ENCODE peak calls at places on chromosomes 5 and 9, in eight cellular contexts. One of them, this sample, is unnamed.

GRCh38 chr5:101102506-101102905 is 199.4 kb upstream of the ST8SIA4 start:
- DNase-seq in stimulated activated CD4-positive, alpha-beta T cell treated with anti-CD3 and anti-CD28 coated beads, TNF-alpha, amount 100 ng/mL, for 48 hours: no peak
- DNase-seq in A172: peak
- DNase-seq in pulmonary artery endothelial cell: no peak
- DNase-seq in fibroblast of lung: peak
- DNase-seq in HuH-7.5: no peak
- DNase-seq in NCI-H1417: no peak
- DNase-seq in NCI-H1105 treated with DMSO at 0.1 percent for 48 hours: no peak
- DNase-seq in this sample: no peak

GRCh38 chr9:84271887-84272556 is 68.5 kb downstream of the SLC28A3 start:
- DNase-seq in fibroblast of lung: peak
- DNase-seq in HuH-7.5: no peak
- DNase-seq in stimulated activated CD4-positive, alpha-beta T cell treated with anti-CD3 and anti-CD28 coated beads, TNF-alpha, amount 100 ng/mL, for 48 hours: no peak
- DNase-seq in A172: no peak
- DNase-seq in NCI-H1105 treated with DMSO at 0.1 percent for 48 hours: no peak
- DNase-seq in pulmonary artery endothelial cell: no peak
- DNase-seq in NCI-H1417: no peak
- DNase-seq in this sample: no peak

GRCh38 chr5:34571380-34572041 is 84.6 kb upstream of the RAI14 start:
- DNase-seq in NCI-H1417: no peak
- DNase-seq in fibroblast of lung: peak
- DNase-seq in NCI-H1105 treated with DMSO at 0.1 percent for 48 hours: no peak
- DNase-seq in stimulated activated CD4-positive, alpha-beta T cell treated with anti-CD3 and anti-CD28 coated beads, TNF-alpha, amount 100 ng/mL, for 48 hours: no peak
- DNase-seq in HuH-7.5: no peak
- DNase-seq in pulmonary artery endothelial cell: no peak
- DNase-seq in A172: peak
- DNase-seq in this sample: no peak

GRCh38 chr9:17462869-17463464 is 115.9 kb upstream of the SH3GL2 start:
- DNase-seq in NCI-H1105 treated with DMSO at 0.1 percent for 48 hours: peak
- DNase-seq in NCI-H1417: peak
- DNase-seq in fibroblast of lung: peak
- DNase-seq in stimulated activated CD4-positive, alpha-beta T cell treated with anti-CD3 and anti-CD28 coated beads, TNF-alpha, amount 100 ng/mL, for 48 hours: no peak
- DNase-seq in A172: peak
- DNase-seq in HuH-7.5: no peak
- DNase-seq in pulmonary artery endothelial cell: peak
- DNase-seq in this sample: peak

GRCh38 chr9:136327313-136327971 is at the start of gene GPSM1:
- DNase-seq in HuH-7.5: peak
- DNase-seq in pulmonary artery endothelial cell: no peak
- DNase-seq in A172: no peak
- DNase-seq in stimulated activated CD4-positive, alpha-beta T cell treated with anti-CD3 and anti-CD28 coated beads, TNF-alpha, amount 100 ng/mL, for 48 hours: peak
- DNase-seq in NCI-H1105 treated with DMSO at 0.1 percent for 48 hours: peak
- DNase-seq in NCI-H1417: peak
- DNase-seq in fibroblast of lung: peak
- DNase-seq in this sample: peak

GRCh38 chr5:154487541-154487940 is 9.5 kb upstream of the HAND1 start:
- DNase-seq in pulmonary artery endothelial cell: no peak
- DNase-seq in NCI-H1417: no peak
- DNase-seq in NCI-H1105 treated with DMSO at 0.1 percent for 48 hours: no peak
- DNase-seq in HuH-7.5: no peak
- DNase-seq in A172: no peak
- DNase-seq in stimulated activated CD4-positive, alpha-beta T cell treated with anti-CD3 and anti-CD28 coated beads, TNF-alpha, amount 100 ng/mL, for 48 hours: no peak
- DNase-seq in fibroblast of lung: no peak
- DNase-seq in this sample: no peak

GRCh38 chr9:13787234-13787833 is 507.8 kb upstream of the MPDZ start:
- DNase-seq in A172: no peak
- DNase-seq in fibroblast of lung: peak
- DNase-seq in pulmonary artery endothelial cell: no peak
- DNase-seq in HuH-7.5: no peak
- DNase-seq in stimulated activated CD4-positive, alpha-beta T cell treated with anti-CD3 and anti-CD28 coated beads, TNF-alpha, amount 100 ng/mL, for 48 hours: no peak
- DNase-seq in NCI-H1417: no peak
- DNase-seq in NCI-H1105 treated with DMSO at 0.1 percent for 48 hours: no peak
- DNase-seq in this sample: no peak

GRCh38 chr9:84969084-84969483 is 299.6 kb downstream of the NTRK2 start:
- DNase-seq in HuH-7.5: no peak
- DNase-seq in A172: no peak
- DNase-seq in NCI-H1417: no peak
- DNase-seq in NCI-H1105 treated with DMSO at 0.1 percent for 48 hours: no peak
- DNase-seq in pulmonary artery endothelial cell: no peak
- DNase-seq in fibroblast of lung: peak
- DNase-seq in stimulated activated CD4-positive, alpha-beta T cell treated with anti-CD3 and anti-CD28 coated beads, TNF-alpha, amount 100 ng/mL, for 48 hours: no peak
- DNase-seq in this sample: no peak

GRCh38 chr9:14863402-14863801 is 46.8 kb downstream of the FREM1 start:
- DNase-seq in HuH-7.5: no peak
- DNase-seq in NCI-H1105 treated with DMSO at 0.1 percent for 48 hours: no peak
- DNase-seq in fibroblast of lung: no peak
- DNase-seq in pulmonary artery endothelial cell: no peak
- DNase-seq in NCI-H1417: no peak
- DNase-seq in A172: no peak
- DNase-seq in stimulated activated CD4-positive, alpha-beta T cell treated with anti-CD3 and anti-CD28 coated beads, TNF-alpha, amount 100 ng/mL, for 48 hours: no peak
- DNase-seq in this sample: no peak

GRCh38 chr9:14251146-14252071 is 62.5 kb downstream of the NFIB start:
- DNase-seq in NCI-H1417: peak
- DNase-seq in pulmonary artery endothelial cell: no peak
- DNase-seq in stimulated activated CD4-positive, alpha-beta T cell treated with anti-CD3 and anti-CD28 coated beads, TNF-alpha, amount 100 ng/mL, for 48 hours: no peak
- DNase-seq in NCI-H1105 treated with DMSO at 0.1 percent for 48 hours: peak
- DNase-seq in HuH-7.5: peak
- DNase-seq in fibroblast of lung: peak
- DNase-seq in A172: peak
- DNase-seq in this sample: peak

GRCh38 chr5:57566914-57567313 is 84.3 kb upstream of the ACTBL2 start:
- DNase-seq in NCI-H1105 treated with DMSO at 0.1 percent for 48 hours: no peak
- DNase-seq in HuH-7.5: no peak
- DNase-seq in pulmonary artery endothelial cell: no peak
- DNase-seq in NCI-H1417: no peak
- DNase-seq in stimulated activated CD4-positive, alpha-beta T cell treated with anti-CD3 and anti-CD28 coated beads, TNF-alpha, amount 100 ng/mL, for 48 hours: no peak
- DNase-seq in A172: no peak
- DNase-seq in fibroblast of lung: peak
- DNase-seq in this sample: no peak

GRCh38 chr5:92471861-92472260 is 1088.7 kb upstream of the ARRDC3 start:
- DNase-seq in HuH-7.5: no peak
- DNase-seq in NCI-H1417: no peak
- DNase-seq in A172: no peak
- DNase-seq in fibroblast of lung: no peak
- DNase-seq in pulmonary artery endothelial cell: no peak
- DNase-seq in stimulated activated CD4-positive, alpha-beta T cell treated with anti-CD3 and anti-CD28 coated beads, TNF-alpha, amount 100 ng/mL, for 48 hours: no peak
- DNase-seq in NCI-H1105 treated with DMSO at 0.1 percent for 48 hours: no peak
- DNase-seq in this sample: no peak

GRCh38 chr5:65468633-65469032 is 13.1 kb downstream of the ADAMTS6 start:
- DNase-seq in A172: no peak
- DNase-seq in stimulated activated CD4-positive, alpha-beta T cell treated with anti-CD3 and anti-CD28 coated beads, TNF-alpha, amount 100 ng/mL, for 48 hours: no peak
- DNase-seq in HuH-7.5: no peak
- DNase-seq in NCI-H1417: no peak
- DNase-seq in NCI-H1105 treated with DMSO at 0.1 percent for 48 hours: no peak
- DNase-seq in fibroblast of lung: peak
- DNase-seq in pulmonary artery endothelial cell: no peak
- DNase-seq in this sample: no peak

GRCh38 chr5:127042593-127042992 is 12.2 kb upstream of the MARCHF3 start:
- DNase-seq in stimulated activated CD4-positive, alpha-beta T cell treated with anti-CD3 and anti-CD28 coated beads, TNF-alpha, amount 100 ng/mL, for 48 hours: no peak
- DNase-seq in A172: no peak
- DNase-seq in HuH-7.5: no peak
- DNase-seq in NCI-H1417: no peak
- DNase-seq in pulmonary artery endothelial cell: no peak
- DNase-seq in NCI-H1105 treated with DMSO at 0.1 percent for 48 hours: no peak
- DNase-seq in fibroblast of lung: peak
- DNase-seq in this sample: no peak

GRCh38 chr5:67196537-67197059 is at the start of gene CD180:
- DNase-seq in stimulated activated CD4-positive, alpha-beta T cell treated with anti-CD3 and anti-CD28 coated beads, TNF-alpha, amount 100 ng/mL, for 48 hours: no peak
- DNase-seq in NCI-H1105 treated with DMSO at 0.1 percent for 48 hours: no peak
- DNase-seq in NCI-H1417: no peak
- DNase-seq in fibroblast of lung: peak
- DNase-seq in pulmonary artery endothelial cell: no peak
- DNase-seq in A172: no peak
- DNase-seq in HuH-7.5: no peak
- DNase-seq in this sample: no peak

GRCh38 chr9:122213102-122213588 is 15.6 kb downstream of the LHX6 start:
- DNase-seq in stimulated activated CD4-positive, alpha-beta T cell treated with anti-CD3 and anti-CD28 coated beads, TNF-alpha, amount 100 ng/mL, for 48 hours: no peak
- DNase-seq in fibroblast of lung: no peak
- DNase-seq in NCI-H1417: peak
- DNase-seq in NCI-H1105 treated with DMSO at 0.1 percent for 48 hours: no peak
- DNase-seq in HuH-7.5: no peak
- DNase-seq in pulmonary artery endothelial cell: no peak
- DNase-seq in A172: no peak
- DNase-seq in this sample: no peak

GRCh38 chr5:95446009-95446408 is 54.8 kb downstream of the FAM81B start:
- DNase-seq in fibroblast of lung: peak
- DNase-seq in NCI-H1105 treated with DMSO at 0.1 percent for 48 hours: no peak
- DNase-seq in stimulated activated CD4-positive, alpha-beta T cell treated with anti-CD3 and anti-CD28 coated beads, TNF-alpha, amount 100 ng/mL, for 48 hours: no peak
- DNase-seq in A172: peak
- DNase-seq in NCI-H1417: no peak
- DNase-seq in pulmonary artery endothelial cell: no peak
- DNase-seq in HuH-7.5: no peak
- DNase-seq in this sample: no peak

GRCh38 chr9:18980124-18980660 is 52.8 kb downstream of the SAXO1 start:
- DNase-seq in pulmonary artery endothelial cell: no peak
- DNase-seq in NCI-H1417: no peak
- DNase-seq in A172: no peak
- DNase-seq in NCI-H1105 treated with DMSO at 0.1 percent for 48 hours: no peak
- DNase-seq in stimulated activated CD4-positive, alpha-beta T cell treated with anti-CD3 and anti-CD28 coated beads, TNF-alpha, amount 100 ng/mL, for 48 hours: no peak
- DNase-seq in HuH-7.5: no peak
- DNase-seq in fibroblast of lung: no peak
- DNase-seq in this sample: no peak

GRCh38 chr9:102840356-102840755 is 154.8 kb upstream of the CYLC2 start:
- DNase-seq in stimulated activated CD4-positive, alpha-beta T cell treated with anti-CD3 and anti-CD28 coated beads, TNF-alpha, amount 100 ng/mL, for 48 hours: no peak
- DNase-seq in A172: no peak
- DNase-seq in fibroblast of lung: no peak
- DNase-seq in NCI-H1105 treated with DMSO at 0.1 percent for 48 hours: no peak
- DNase-seq in HuH-7.5: no peak
- DNase-seq in NCI-H1417: no peak
- DNase-seq in pulmonary artery endothelial cell: no peak
- DNase-seq in this sample: no peak

GRCh38 chr9:126939821-126940221 is 25.2 kb downstream of the RALGPS1 start:
- DNase-seq in fibroblast of lung: no peak
- DNase-seq in stimulated activated CD4-positive, alpha-beta T cell treated with anti-CD3 and anti-CD28 coated beads, TNF-alpha, amount 100 ng/mL, for 48 hours: no peak
- DNase-seq in A172: no peak
- DNase-seq in NCI-H1105 treated with DMSO at 0.1 percent for 48 hours: peak
- DNase-seq in pulmonary artery endothelial cell: no peak
- DNase-seq in NCI-H1417: peak
- DNase-seq in HuH-7.5: peak
- DNase-seq in this sample: peak

GRCh38 chr5:173001229-173001841 is 17.8 kb downstream of the ATP6V0E1 start:
- DNase-seq in stimulated activated CD4-positive, alpha-beta T cell treated with anti-CD3 and anti-CD28 coated beads, TNF-alpha, amount 100 ng/mL, for 48 hours: no peak
- DNase-seq in pulmonary artery endothelial cell: no peak
- DNase-seq in NCI-H1417: no peak
- DNase-seq in fibroblast of lung: no peak
- DNase-seq in A172: no peak
- DNase-seq in HuH-7.5: no peak
- DNase-seq in NCI-H1105 treated with DMSO at 0.1 percent for 48 hours: no peak
- DNase-seq in this sample: no peak

GRCh38 chr5:56561-57290 is 35.2 kb upstream of the PLEKHG4B start:
- DNase-seq in A172: peak
- DNase-seq in stimulated activated CD4-positive, alpha-beta T cell treated with anti-CD3 and anti-CD28 coated beads, TNF-alpha, amount 100 ng/mL, for 48 hours: no peak
- DNase-seq in fibroblast of lung: peak
- DNase-seq in HuH-7.5: no peak
- DNase-seq in NCI-H1417: no peak
- DNase-seq in pulmonary artery endothelial cell: no peak
- DNase-seq in NCI-H1105 treated with DMSO at 0.1 percent for 48 hours: no peak
- DNase-seq in this sample: no peak

GRCh38 chr9:3768698-3769458 is 243.1 kb upstream of the RFX3 start:
- DNase-seq in pulmonary artery endothelial cell: no peak
- DNase-seq in fibroblast of lung: no peak
- DNase-seq in HuH-7.5: no peak
- DNase-seq in NCI-H1417: no peak
- DNase-seq in A172: no peak
- DNase-seq in NCI-H1105 treated with DMSO at 0.1 percent for 48 hours: no peak
- DNase-seq in stimulated activated CD4-positive, alpha-beta T cell treated with anti-CD3 and anti-CD28 coated beads, TNF-alpha, amount 100 ng/mL, for 48 hours: no peak
- DNase-seq in this sample: peak

GRCh38 chr9:11159318-11159862 is 546.6 kb upstream of the PTPRD start:
- DNase-seq in A172: no peak
- DNase-seq in NCI-H1417: no peak
- DNase-seq in HuH-7.5: no peak
- DNase-seq in NCI-H1105 treated with DMSO at 0.1 percent for 48 hours: no peak
- DNase-seq in stimulated activated CD4-positive, alpha-beta T cell treated with anti-CD3 and anti-CD28 coated beads, TNF-alpha, amount 100 ng/mL, for 48 hours: no peak
- DNase-seq in fibroblast of lung: no peak
- DNase-seq in pulmonary artery endothelial cell: no peak
- DNase-seq in this sample: no peak

GRCh38 chr5:132500931-132501628 is 10.5 kb upstream of the IRF1 start:
- DNase-seq in A172: peak
- DNase-seq in fibroblast of lung: peak
- DNase-seq in stimulated activated CD4-positive, alpha-beta T cell treated with anti-CD3 and anti-CD28 coated beads, TNF-alpha, amount 100 ng/mL, for 48 hours: peak
- DNase-seq in NCI-H1105 treated with DMSO at 0.1 percent for 48 hours: peak
- DNase-seq in NCI-H1417: peak
- DNase-seq in pulmonary artery endothelial cell: no peak
- DNase-seq in HuH-7.5: peak
- DNase-seq in this sample: peak

GRCh38 chr9:126689027-126689825 is 75.5 kb downstream of the LMX1B start:
- DNase-seq in NCI-H1417: no peak
- DNase-seq in fibroblast of lung: no peak
- DNase-seq in stimulated activated CD4-positive, alpha-beta T cell treated with anti-CD3 and anti-CD28 coated beads, TNF-alpha, amount 100 ng/mL, for 48 hours: no peak
- DNase-seq in A172: no peak
- DNase-seq in NCI-H1105 treated with DMSO at 0.1 percent for 48 hours: no peak
- DNase-seq in pulmonary artery endothelial cell: no peak
- DNase-seq in HuH-7.5: no peak
- DNase-seq in this sample: no peak

GRCh38 chr5:55692509-55692908 is 19.6 kb downstream of the SLC38A9 start:
- DNase-seq in NCI-H1105 treated with DMSO at 0.1 percent for 48 hours: no peak
- DNase-seq in NCI-H1417: no peak
- DNase-seq in A172: no peak
- DNase-seq in HuH-7.5: no peak
- DNase-seq in pulmonary artery endothelial cell: no peak
- DNase-seq in fibroblast of lung: no peak
- DNase-seq in stimulated activated CD4-positive, alpha-beta T cell treated with anti-CD3 and anti-CD28 coated beads, TNF-alpha, amount 100 ng/mL, for 48 hours: no peak
- DNase-seq in this sample: no peak

GRCh38 chr5:88502179-88503064 is 233.8 kb upstream of the TMEM161B start:
- DNase-seq in HuH-7.5: no peak
- DNase-seq in pulmonary artery endothelial cell: no peak
- DNase-seq in stimulated activated CD4-positive, alpha-beta T cell treated with anti-CD3 and anti-CD28 coated beads, TNF-alpha, amount 100 ng/mL, for 48 hours: peak
- DNase-seq in fibroblast of lung: peak
- DNase-seq in A172: peak
- DNase-seq in NCI-H1105 treated with DMSO at 0.1 percent for 48 hours: no peak
- DNase-seq in NCI-H1417: no peak
- DNase-seq in this sample: no peak

GRCh38 chr5:119789411-119790117 is 160.2 kb downstream of the FAM170A start:
- DNase-seq in fibroblast of lung: no peak
- DNase-seq in NCI-H1105 treated with DMSO at 0.1 percent for 48 hours: peak
- DNase-seq in pulmonary artery endothelial cell: no peak
- DNase-seq in A172: no peak
- DNase-seq in NCI-H1417: no peak
- DNase-seq in HuH-7.5: no peak
- DNase-seq in stimulated activated CD4-positive, alpha-beta T cell treated with anti-CD3 and anti-CD28 coated beads, TNF-alpha, amount 100 ng/mL, for 48 hours: no peak
- DNase-seq in this sample: no peak

GRCh38 chr9:97640290-97640689 is 6.7 kb downstream of the NCBP1 start:
- DNase-seq in NCI-H1417: peak
- DNase-seq in fibroblast of lung: no peak
- DNase-seq in stimulated activated CD4-positive, alpha-beta T cell treated with anti-CD3 and anti-CD28 coated beads, TNF-alpha, amount 100 ng/mL, for 48 hours: no peak
- DNase-seq in NCI-H1105 treated with DMSO at 0.1 percent for 48 hours: peak
- DNase-seq in A172: no peak
- DNase-seq in HuH-7.5: no peak
- DNase-seq in pulmonary artery endothelial cell: no peak
- DNase-seq in this sample: no peak

GRCh38 chr9:108511200-108511756 is 344.5 kb downstream of the ACTL7B start:
- DNase-seq in stimulated activated CD4-positive, alpha-beta T cell treated with anti-CD3 and anti-CD28 coated beads, TNF-alpha, amount 100 ng/mL, for 48 hours: no peak
- DNase-seq in fibroblast of lung: peak
- DNase-seq in HuH-7.5: no peak
- DNase-seq in pulmonary artery endothelial cell: no peak
- DNase-seq in NCI-H1417: no peak
- DNase-seq in NCI-H1105 treated with DMSO at 0.1 percent for 48 hours: no peak
- DNase-seq in A172: no peak
- DNase-seq in this sample: no peak

GRCh38 chr5:137761020-137761516 is 6.9 kb upstream of the HNRNPA0 start:
- DNase-seq in NCI-H1417: no peak
- DNase-seq in pulmonary artery endothelial cell: no peak
- DNase-seq in NCI-H1105 treated with DMSO at 0.1 percent for 48 hours: no peak
- DNase-seq in stimulated activated CD4-positive, alpha-beta T cell treated with anti-CD3 and anti-CD28 coated beads, TNF-alpha, amount 100 ng/mL, for 48 hours: no peak
- DNase-seq in A172: peak
- DNase-seq in fibroblast of lung: no peak
- DNase-seq in HuH-7.5: no peak
- DNase-seq in this sample: no peak

GRCh38 chr9:105399117-105399516 is 48.7 kb upstream of the FSD1L start:
- DNase-seq in pulmonary artery endothelial cell: no peak
- DNase-seq in A172: no peak
- DNase-seq in NCI-H1105 treated with DMSO at 0.1 percent for 48 hours: no peak
- DNase-seq in NCI-H1417: no peak
- DNase-seq in fibroblast of lung: no peak
- DNase-seq in stimulated activated CD4-positive, alpha-beta T cell treated with anti-CD3 and anti-CD28 coated beads, TNF-alpha, amount 100 ng/mL, for 48 hours: no peak
- DNase-seq in HuH-7.5: no peak
- DNase-seq in this sample: no peak

GRCh38 chr9:133252301-133252776 is 22.7 kb downstream of the ABO start:
- DNase-seq in pulmonary artery endothelial cell: no peak
- DNase-seq in stimulated activated CD4-positive, alpha-beta T cell treated with anti-CD3 and anti-CD28 coated beads, TNF-alpha, amount 100 ng/mL, for 48 hours: no peak
- DNase-seq in A172: no peak
- DNase-seq in NCI-H1105 treated with DMSO at 0.1 percent for 48 hours: no peak
- DNase-seq in NCI-H1417: no peak
- DNase-seq in HuH-7.5: peak
- DNase-seq in fibroblast of lung: no peak
- DNase-seq in this sample: peak